ENCODE peak calls at places on chromosomes 5 and 9, in four cellular contexts. W, T, H and U are unnamed samples.

GRCh38 chr9:74974558-74974957 is 21.8 kb upstream of the C9orf40 start:
- DNase-seq in W (no peak), T (no peak), H (no peak), U (no peak)

GRCh38 chr9:20187318-20187717 is 398.5 kb upstream of the SLC24A2 start:
- DNase-seq in H (no peak), T (no peak), W (no peak), U (no peak)

GRCh38 chr5:165996484-165996883 is 2295.0 kb upstream of the WWC1 start:
- DNase-seq in T (no peak), W (peak; percentile 26), H (no peak), U (no peak)

GRCh38 chr5:54988218-54988617 is 2.8 kb upstream of the ESM1 start:
- DNase-seq in H (no peak), W (no peak), T (no peak), U (no peak)

GRCh38 chr5:98793223-98793622 is 19.8 kb downstream of the RGMB start:
- DNase-seq in H (no peak), T (no peak), W (no peak), U (no peak)

GRCh38 chr9:18459958-18460584 is 13.9 kb upstream of the ADAMTSL1 start:
- DNase-seq in H (peak; percentile 76), T (no peak), W (no peak), U (no peak)

GRCh38 chr5:163475416-163475815 is 15.0 kb downstream of the HMMR start:
- DNase-seq in W (no peak), H (no peak), T (no peak), U (no peak)

GRCh38 chr5:139141841-139142240 is 56.3 kb downstream of the SIL1 start:
- DNase-seq in H (peak; percentile 91), W (no peak), T (no peak), U (no peak)

GRCh38 chr5:102481044-102481715 is 17.6 kb downstream of the SLCO6A1 start:
- DNase-seq in T (no peak), W (no peak), H (no peak), U (no peak)

GRCh38 chr9:5949103-5949699 is 58.5 kb downstream of the MLANA start:
- DNase-seq in T (no peak), H (peak; percentile 10), W (no peak), U (peak; percentile 27)

GRCh38 chr5:143245929-143246561 is 157.4 kb downstream of the NR3C1 start:
- DNase-seq in W (no peak), T (no peak), H (peak; percentile 97), U (no peak)

GRCh38 chr5:38780950-38781349 is 64.9 kb upstream of the OSMR start:
- DNase-seq in T (no peak), H (peak; percentile 66), W (no peak), U (no peak)

GRCh38 chr5:135743684-135744083 is 90.8 kb upstream of the SLC25A48 start:
- DNase-seq in W (no peak), H (no peak), T (no peak), U (peak; percentile 62)

GRCh38 chr5:1544294-1545010 is 20.7 kb upstream of the LPCAT1 start:
- DNase-seq in W (no peak), T (no peak), H (no peak), U (no peak)

GRCh38 chr9:76897804-76898525 is 7.9 kb downstream of the PRUNE2 start:
- DNase-seq in T (no peak), H (no peak), W (no peak), U (no peak)

GRCh38 chr9:76900884-76901440 is 5.0 kb downstream of the PRUNE2 start:
- DNase-seq in H (no peak), W (no peak), T (no peak), U (no peak)

GRCh38 chr9:76896035-76896434 is 9.9 kb downstream of the PRUNE2 start:
- DNase-seq in W (no peak), T (no peak), H (no peak), U (no peak)

GRCh38 chr9:76901801-76902200 is 4.1 kb downstream of the PRUNE2 start:
- DNase-seq in W (no peak), H (no peak), T (no peak), U (peak; percentile 20)

DNA sequence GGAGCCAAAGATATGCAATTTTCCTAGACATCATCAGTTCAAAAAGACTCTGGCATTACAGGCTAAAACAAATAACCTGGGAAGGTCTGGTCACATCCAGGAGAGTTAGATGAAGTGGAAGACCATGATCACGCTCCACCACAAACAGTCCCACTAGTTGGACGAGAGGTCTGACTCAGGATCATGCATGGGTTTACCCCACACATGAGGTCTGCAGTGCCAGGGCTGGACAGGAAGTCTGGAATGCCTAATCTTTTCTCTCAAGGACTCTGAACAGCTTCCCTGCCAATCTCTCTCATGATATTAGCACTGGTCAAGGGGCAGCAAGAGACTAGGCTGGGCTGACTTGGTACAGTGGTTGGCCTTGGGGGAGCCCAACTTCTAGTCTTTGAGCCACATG is 7.1 kb downstream of the PRUNE2 start:
- DNase-seq in T (no peak), W (no peak), H (no peak), U (no peak)
- H4K5ac ChIP-seq in T (peak overlapping the region; percentile 10), W (no peak overlapping the region), H (no peak overlapping the region), U (no peak overlapping the region)

DNA sequence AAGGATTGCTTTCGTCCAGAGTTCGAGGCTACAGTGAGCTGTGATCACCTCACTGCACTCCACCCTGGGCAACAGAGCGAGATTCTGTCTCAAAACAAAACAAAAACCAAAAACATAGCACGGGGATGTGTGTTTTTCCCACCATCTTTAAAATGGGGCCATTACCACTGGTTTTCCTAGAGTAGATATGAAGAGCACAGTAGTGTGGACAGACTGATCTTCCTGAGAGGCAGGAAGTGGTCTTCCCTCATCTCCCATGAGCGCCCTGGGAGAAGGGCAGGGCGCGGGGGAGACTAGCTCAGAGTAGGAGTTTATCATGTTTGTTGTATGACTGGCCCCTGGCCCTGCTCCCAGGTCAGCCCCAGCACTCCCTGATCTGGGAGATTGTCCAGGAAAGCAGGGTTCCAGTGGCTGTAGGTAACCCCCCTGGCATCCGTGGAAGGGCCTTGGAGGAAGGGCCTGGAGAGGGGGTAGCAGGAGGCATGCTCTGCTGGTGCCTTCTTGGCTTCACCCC is 2.3 kb downstream of the SUSD3 start:
- DNase-seq in T (no peak), H (peak; percentile 41), W (no peak), U (no peak)
- H4K5ac ChIP-seq in T (no peak overlapping the region), H (no peak overlapping the region), W (no peak overlapping the region), U (no peak overlapping the region)

GRCh38 chr9:133643362-133643755 is 7.2 kb downstream of the DBH start:
- DNase-seq in T (no peak), W (no peak), H (no peak), U (no peak)
- H4K5ac ChIP-seq in T (no peak overlapping the region), W (no peak overlapping the region), H (no peak overlapping the region), U (no peak overlapping the region)

DNA sequence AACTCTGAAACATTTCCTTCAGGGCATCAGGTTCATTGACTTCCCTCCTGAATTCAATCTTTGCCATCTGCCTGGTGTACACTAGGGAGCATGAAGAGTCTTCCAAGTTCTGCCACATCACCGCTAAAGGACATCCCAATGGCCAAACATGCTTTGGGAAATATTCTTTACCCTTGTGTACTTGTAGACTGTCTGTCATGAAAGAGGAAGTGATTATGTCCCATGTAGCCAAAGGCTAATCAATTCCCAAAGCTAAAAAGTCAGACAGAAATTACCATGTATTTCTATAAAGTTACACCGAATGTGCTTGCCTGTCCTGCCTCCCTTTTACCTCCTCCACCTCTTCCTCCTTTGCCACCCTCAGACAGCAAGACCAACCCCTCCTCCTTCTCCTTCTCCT is 28.9 kb upstream of the RECK start:
- DNase-seq in W (no peak), H (no peak), T (no peak), U (no peak)
- H4K5ac ChIP-seq in W (no peak overlapping the region), H (peak overlapping the region; percentile 51), T (no peak overlapping the region), U (no peak overlapping the region)

GRCh38 chr9:32986971-32987370 is 14.5 kb downstream of the APTX start:
- DNase-seq in W (no peak), H (peak; percentile 17), T (no peak), U (peak; percentile 75)

GRCh38 chr9:32991895-32992595 is 9.4 kb downstream of the APTX start:
- DNase-seq in H (peak; percentile 11), T (no peak), W (no peak), U (no peak)

GRCh38 chr9:32989651-32990050 is 11.8 kb downstream of the APTX start:
- DNase-seq in W (no peak), T (no peak), H (no peak), U (no peak)

DNA sequence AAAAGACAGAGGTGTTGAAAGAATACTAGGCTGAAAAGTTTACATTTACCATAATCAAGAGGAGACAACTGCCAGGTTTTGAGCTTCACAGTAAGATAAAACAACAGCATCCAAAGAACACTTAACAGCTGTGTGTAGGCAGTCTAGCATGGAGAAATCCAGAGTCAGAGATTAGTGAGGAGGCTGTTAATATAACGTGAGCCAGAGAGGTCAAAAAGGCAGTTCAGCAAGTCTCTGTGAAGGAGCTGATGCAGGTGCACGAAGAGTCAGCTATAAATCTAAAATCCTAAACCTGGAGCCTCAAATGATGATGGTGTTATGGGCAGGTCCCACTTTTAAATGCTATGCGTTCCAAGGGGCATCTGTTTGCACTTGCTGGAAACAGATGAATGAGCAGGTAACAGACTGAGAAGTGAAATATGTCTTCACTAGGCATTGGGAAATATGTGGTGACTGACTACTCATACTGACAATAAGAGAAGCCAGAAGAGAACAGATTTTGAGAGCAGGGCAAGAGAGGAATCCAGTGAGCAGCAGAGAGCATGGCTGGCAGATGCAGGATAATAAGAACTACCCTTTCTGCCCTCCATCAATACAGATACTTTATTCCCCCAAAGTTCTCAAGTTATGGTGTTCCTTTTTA is 8.7 kb downstream of the APTX start:
- DNase-seq in H (peak; percentile 28), W (no peak), T (no peak), U (no peak)
- H4K5ac ChIP-seq in H (no peak overlapping the region), W (no peak overlapping the region), T (no peak overlapping the region), U (no peak overlapping the region)

GRCh38 chr9:111251453-111251837 is 78.6 kb downstream of the OR2K2 start:
- DNase-seq in T (no peak), W (no peak), H (no peak), U (no peak)

GRCh38 chr9:111253742-111254437 is 76.1 kb downstream of the OR2K2 start:
- DNase-seq in H (no peak), W (no peak), T (no peak), U (no peak)

GRCh38 chr9:111250836-111251452 is 79.1 kb downstream of the OR2K2 start:
- DNase-seq in T (no peak), H (no peak), W (no peak), U (no peak)
- H4K5ac ChIP-seq in T (no peak overlapping the region), H (no peak overlapping the region), W (no peak overlapping the region), U (no peak overlapping the region)

GRCh38 chr9:101707708-101708107 is 30.7 kb downstream of the GRIN3A start:
- DNase-seq in H (no peak), W (no peak), T (no peak), U (no peak)
- H4K5ac ChIP-seq in H (no peak overlapping the region), W (no peak overlapping the region), T (no peak overlapping the region), U (no peak overlapping the region)

DNA sequence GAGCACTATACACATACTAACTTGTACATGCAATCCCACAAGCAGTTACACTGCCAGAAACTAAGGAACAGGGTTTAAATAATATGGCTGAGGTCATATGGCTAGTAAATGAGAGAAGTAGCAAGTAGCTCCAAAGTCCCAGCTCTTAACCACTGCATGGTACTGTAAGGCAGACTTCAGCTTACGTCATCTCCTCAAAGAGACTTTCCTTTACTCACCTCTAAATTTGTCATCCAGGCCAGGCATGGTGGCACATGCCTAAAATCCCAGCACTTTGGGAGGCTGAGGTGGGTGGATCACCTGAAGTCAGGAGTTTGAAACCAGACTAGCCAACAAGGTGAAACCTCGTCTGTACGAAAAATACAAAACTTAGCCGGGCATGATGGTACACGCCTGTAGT is 20.4 kb upstream of the SELENOP start:
- DNase-seq in H (no peak), T (no peak), W (no peak), U (no peak)
- H4K5ac ChIP-seq in H (no peak overlapping the region), T (no peak overlapping the region), W (no peak overlapping the region), U (no peak overlapping the region)

GRCh38 chr9:106146886-106147285 is 452.5 kb downstream of the TMEM38B start:
- DNase-seq in W (no peak), T (no peak), H (no peak), U (no peak)
- H4K5ac ChIP-seq in W (no peak overlapping the region), T (no peak overlapping the region), H (no peak overlapping the region), U (no peak overlapping the region)